ENCODE peak calls at places on chromosome 10, in eight cellular contexts. B is GM23338, W is pancreas, V is hepatocyte, T is transverse colon, M is Peyer's patch, C is colonic mucosa, I is psoas muscle. D is an unnamed sample. For H3K4me1, the result is how much of the 10 kb centered on the place peaks cover.

GRCh38 chr10:125016611-125017202 is 74.8 kb downstream of the ZRANB1 start:
- DNase-seq in B (no peak), W (no peak), V (no peak), T (no peak), M (no peak), C (no peak), I (peak), D (no peak)

GRCh38 chr10:34010891-34011290 is 676.4 kb upstream of the NRP1 start:
- DNase-seq in B (no peak), W (no peak), V (no peak), T (no peak), M (no peak), C (no peak), I (no peak), D (no peak)

GRCh38 chr10:43294241-43294658 is 27.4 kb upstream of the RASGEF1A start:
- DNase-seq in B (no peak), W (no peak), V (no peak), T (no peak), M (no peak), C (no peak), I (no peak), D (peak)

GRCh38 chr10:72612203-72612826 is 13.6 kb downstream of the MICU1 start:
- DNase-seq in B (no peak), W (no peak), V (no peak), T (no peak), M (no peak), C (no peak), I (no peak), D (no peak)

GRCh38 chr10:73218466-73219191 is 28.4 kb downstream of the DNAJC9 start:
- DNase-seq in B (peak), W (no peak), V (peak), T (no peak), M (no peak), C (no peak), I (no peak), D (no peak)

GRCh38 chr10:29569778-29570177 is 65.0 kb downstream of the SVIL start:
- DNase-seq in B (no peak), W (no peak), V (no peak), T (no peak), M (no peak), C (no peak), I (no peak), D (no peak)

GRCh38 chr10:100315603-100316002 is 14.4 kb downstream of the PKD2L1 start:
- DNase-seq in B (no peak), W (no peak), V (no peak), T (no peak), M (no peak), C (no peak), I (no peak), D (no peak)

GRCh38 chr10:36266923-36267322 is 624.8 kb upstream of the FZD8 start:
- DNase-seq in B (no peak), W (no peak), V (no peak), T (no peak), M (no peak), C (no peak), I (no peak), D (no peak)

GRCh38 chr10:79937661-79938226 is 11.2 kb downstream of the SFTPD start:
- DNase-seq in B (no peak), W (no peak), V (no peak), T (no peak), M (no peak), C (no peak), I (no peak), D (no peak)

GRCh38 chr10:72088879-72089585 is 681 bp upstream of the SPOCK2 start:
- DNase-seq in B (peak), W (no peak), V (no peak), T (no peak), M (no peak), C (no peak), I (peak), D (no peak)

GRCh38 chr10:114869500-114869899 is 47.9 kb downstream of the FHIP2A start:
- DNase-seq in B (no peak), W (no peak), V (no peak), T (no peak), M (no peak), C (no peak), I (no peak), D (no peak)

GRCh38 chr10:58157076-58157766 is 110.5 kb downstream of the IPMK start:
- DNase-seq in B (no peak), W (no peak), V (no peak), T (no peak), M (no peak), C (no peak), I (no peak), D (no peak)

GRCh38 chr10:72329290-72330058 is 25.2 kb downstream of the DNAJB12 start:
- DNase-seq in B (no peak), W (no peak), V (peak), T (no peak), M (no peak), C (no peak), I (no peak), D (no peak)

GRCh38 chr10:14736600-14737081 is 38.1 kb downstream of the FAM107B start:
- DNase-seq in B (peak), W (no peak), V (peak), T (no peak), M (no peak), C (no peak), I (no peak), D (no peak)

GRCh38 chr10:6716521-6716920 is 136.4 kb upstream of the PRKCQ start:
- DNase-seq in B (no peak), W (no peak), V (no peak), T (no peak), M (no peak), C (no peak), I (no peak), D (no peak)

GRCh38 chr10:2619472-2619871 is 447.9 kb upstream of the PFKP start:
- DNase-seq in B (peak), W (no peak), V (peak), T (no peak), M (no peak), C (no peak), I (no peak), D (no peak)

GRCh38 chr10:93775330-93775729 is 17.6 kb downstream of the LGI1 start:
- DNase-seq in B (no peak), W (no peak), V (no peak), T (no peak), M (no peak), C (no peak), I (no peak), D (no peak)

GRCh38 chr10:73096041-73096451 is 620 bp downstream of the P4HA1 start:
- DNase-seq in B (peak), W (peak), V (peak), T (peak), M (peak), C (peak), I (peak), D (peak)

GRCh38 chr10:29804025-29804852 is 169.5 kb upstream of the SVIL start:
- DNase-seq in B (no peak), W (no peak), V (peak), T (peak), M (no peak), C (peak), I (peak), D (no peak)

GRCh38 chr10:16521311-16522016 is at the start of gene C1QL3:
- DNase-seq in B (peak), W (peak), V (peak), T (no peak), M (peak), C (no peak), I (no peak), D (no peak)

GRCh38 chr10:31940839-31941653 is 12.4 kb upstream of the ARHGAP12 start:
- DNase-seq in B (no peak), W (no peak), V (peak), T (peak), M (no peak), C (peak), I (peak), D (no peak)

GRCh38 chr10:126199221-126199998 is 188.9 kb downstream of the ADAM12 start:
- DNase-seq in B (no peak), W (no peak), V (peak), T (no peak), M (no peak), C (no peak), I (peak), D (no peak)

GRCh38 chr10:12638103-12638502 is 288.8 kb downstream of the CAMK1D start:
- DNase-seq in B (no peak), W (no peak), V (peak), T (peak), M (peak), C (peak), I (no peak), D (no peak)

GRCh38 chr10:129104266-129105045 is 362.6 kb upstream of the MGMT start:
- DNase-seq in B (no peak), W (no peak), V (no peak), T (no peak), M (no peak), C (no peak), I (no peak), D (no peak)

GRCh38 chr10:30781571-30782542 is 152.3 kb upstream of the LYZL2 start:
- DNase-seq in B (peak), W (no peak), V (no peak), T (no peak), M (no peak), C (no peak), I (no peak), D (no peak)

GRCh38 chr10:43818687-43819086 is 170.0 kb upstream of the ZNF32 start:
- DNase-seq in B (no peak), W (no peak), V (no peak), T (no peak), M (no peak), C (no peak), I (no peak), D (no peak)

GRCh38 chr10:23556727-23557440 is 118.0 kb downstream of the OTUD1 start:
- DNase-seq in B (no peak), W (no peak), V (no peak), T (no peak), M (no peak), C (no peak), I (no peak), D (no peak)

GRCh38 chr10:102801496-102801895 is 35.7 kb downstream of the CYP17A1 start:
- DNase-seq in B (peak), W (no peak), V (no peak), T (no peak), M (no peak), C (no peak), I (no peak), D (no peak)

GRCh38 chr10:14588084-14588937 is 186.4 kb downstream of the FAM107B start:
- DNase-seq in B (no peak), W (no peak), V (peak), T (no peak), M (no peak), C (no peak), I (no peak), D (no peak)

GRCh38 chr10:71085689-71086438 is 126.5 kb upstream of the UNC5B start:
- DNase-seq in B (peak), W (peak), V (peak), T (peak), M (no peak), C (peak), I (no peak), D (no peak)

GRCh38 chr10:132487241-132488135 is 50.1 kb upstream of the INPP5A start:
- DNase-seq in B (no peak), W (no peak), V (no peak), T (no peak), M (peak), C (no peak), I (no peak), D (no peak)

GRCh38 chr10:4656576-4657194 is 169.3 kb upstream of the AKR1E2 start:
- DNase-seq in B (peak), W (no peak), V (peak), T (peak), M (no peak), C (peak), I (peak), D (peak)

GRCh38 chr10:4658777-4659176 is 167.2 kb upstream of the AKR1E2 start:
- DNase-seq in B (no peak), W (no peak), V (no peak), T (no peak), M (no peak), C (no peak), I (no peak), D (no peak)

GRCh38 chr10:4663162-4663992 is 162.6 kb upstream of the AKR1E2 start:
- DNase-seq in B (peak), W (no peak), V (peak), T (peak), M (no peak), C (peak), I (peak), D (no peak)

GRCh38 chr10:4661572-4662255 is 164.3 kb upstream of the AKR1E2 start:
- DNase-seq in B (no peak), W (no peak), V (peak), T (peak), M (peak), C (peak), I (peak), D (no peak)

DNA sequence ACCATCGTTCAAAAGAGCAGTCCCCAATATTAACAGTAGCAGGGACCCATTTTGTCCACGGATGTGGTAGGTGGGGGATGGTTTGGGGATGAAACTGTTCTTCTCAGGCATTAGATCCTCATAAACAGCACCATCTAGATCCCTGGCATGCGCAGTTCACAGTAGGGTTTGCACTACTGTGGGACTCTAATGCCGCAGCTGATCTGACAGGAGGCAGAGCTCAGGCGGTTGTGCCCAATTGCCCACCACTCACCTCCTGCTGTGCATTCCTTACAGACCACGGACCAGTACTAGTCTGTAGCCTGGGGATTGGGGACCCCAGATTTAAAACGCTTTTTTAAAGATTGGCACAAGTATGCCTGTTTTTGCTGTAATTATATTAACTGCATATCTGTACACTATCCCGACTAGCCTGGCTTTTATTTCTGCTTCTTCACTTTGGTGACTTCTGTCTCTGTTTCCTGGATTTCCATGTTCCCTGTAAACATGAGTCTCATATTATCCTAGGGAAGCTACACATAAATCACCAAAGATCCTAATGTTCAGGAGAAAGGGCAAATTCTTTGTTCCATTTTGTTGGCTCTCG is 163.3 kb upstream of the AKR1E2 start:
- DNase-seq in B (no peak), W (no peak), V (no peak), T (no peak), M (no peak), C (no peak), I (peak), D (no peak)
- H3K4me1 ChIP-seq in B (under half), W (under half), V (under half), T (under half), M (under half), C (under half), I (under half), D (under half)

GRCh38 chr10:123893651-123894050 is 2.0 kb upstream of the CPXM2 start:
- DNase-seq in B (no peak), W (no peak), V (no peak), T (no peak), M (no peak), C (no peak), I (no peak), D (no peak)

GRCh38 chr10:123890761-123891146 is 853 bp downstream of the CPXM2 start:
- DNase-seq in B (no peak), W (no peak), V (no peak), T (no peak), M (no peak), C (no peak), I (no peak), D (no peak)

GRCh38 chr10:123890246-123890645 is 1.4 kb downstream of the CPXM2 start:
- DNase-seq in B (no peak), W (no peak), V (no peak), T (no peak), M (no peak), C (no peak), I (no peak), D (no peak)

GRCh38 chr10:123889821-123890220 is 1.8 kb downstream of the CPXM2 start:
- DNase-seq in B (no peak), W (no peak), V (no peak), T (no peak), M (no peak), C (no peak), I (no peak), D (no peak)

GRCh38 chr10:123891147-123892011 is at the start of gene CPXM2:
- DNase-seq in B (peak), W (no peak), V (peak), T (no peak), M (no peak), C (peak), I (peak), D (no peak)
- H3K4me3 ChIP-seq in B (peak), W (no peak), V (no peak), T (peak), M (peak), C (peak), I (peak), D (no peak)

DNA sequence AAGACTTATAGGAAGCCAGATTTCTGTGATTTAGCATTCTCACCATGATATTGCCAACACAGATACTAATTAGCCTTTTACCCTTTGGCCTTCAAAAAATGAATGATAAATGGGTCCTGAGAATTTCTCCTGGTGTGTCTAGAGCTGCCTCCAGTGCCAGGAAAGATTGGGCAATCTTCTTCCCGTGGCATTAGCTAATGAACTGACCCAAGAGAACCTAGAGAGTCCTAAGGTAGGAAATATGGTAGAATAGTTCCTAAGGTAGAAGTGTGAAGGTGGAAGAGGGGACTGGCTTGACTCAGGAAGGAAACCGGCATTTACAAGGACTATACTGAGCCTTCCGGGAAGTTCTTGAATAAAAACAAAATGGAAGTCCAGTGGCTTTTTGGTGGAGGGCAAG is 133.1 kb downstream of the GFRA1 start:
- DNase-seq in B (no peak), W (no peak), V (no peak), T (no peak), M (no peak), C (no peak), I (no peak), D (no peak)
- H3K4me1 ChIP-seq in B (under half), W (under half), V (under half), T (under half), M (under half), C (under half), I (under half), D (under half)

DNA sequence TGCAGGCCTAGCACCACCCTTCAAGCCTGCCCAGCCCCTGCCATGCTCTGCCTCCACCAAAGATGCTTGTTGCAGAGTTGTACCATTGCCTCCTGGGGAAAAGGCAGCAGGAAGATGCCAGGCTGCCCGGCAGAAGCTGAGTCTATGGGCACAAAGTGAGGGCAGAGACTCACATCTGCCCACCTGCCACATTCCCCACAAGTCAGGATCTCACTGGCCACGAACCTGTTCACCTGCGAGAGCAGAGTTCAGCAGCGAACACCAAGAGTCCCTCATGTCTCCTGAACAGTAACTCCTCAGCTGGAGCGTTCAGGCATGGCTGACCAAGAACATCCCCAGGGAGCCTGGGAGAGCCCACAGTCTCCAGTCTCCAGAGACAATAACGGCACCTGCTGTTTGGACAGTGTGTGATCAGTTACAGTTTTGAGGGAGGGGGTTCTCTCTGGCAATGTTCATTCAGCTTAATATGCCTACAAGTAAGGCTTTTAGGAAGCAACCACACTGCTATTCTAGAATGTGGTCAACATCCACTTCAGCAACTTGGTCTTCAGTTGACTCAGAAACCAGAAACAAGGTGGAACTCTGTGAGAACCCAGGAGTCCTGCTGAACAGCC is 78.5 kb downstream of the GRID1 start:
- DNase-seq in B (no peak), W (no peak), V (no peak), T (no peak), M (no peak), C (peak), I (no peak), D (no peak)
- H3K4me3 ChIP-seq in B (no peak), W (no peak), V (no peak), T (no peak), M (no peak), C (no peak), I (no peak), D (no peak)

DNA sequence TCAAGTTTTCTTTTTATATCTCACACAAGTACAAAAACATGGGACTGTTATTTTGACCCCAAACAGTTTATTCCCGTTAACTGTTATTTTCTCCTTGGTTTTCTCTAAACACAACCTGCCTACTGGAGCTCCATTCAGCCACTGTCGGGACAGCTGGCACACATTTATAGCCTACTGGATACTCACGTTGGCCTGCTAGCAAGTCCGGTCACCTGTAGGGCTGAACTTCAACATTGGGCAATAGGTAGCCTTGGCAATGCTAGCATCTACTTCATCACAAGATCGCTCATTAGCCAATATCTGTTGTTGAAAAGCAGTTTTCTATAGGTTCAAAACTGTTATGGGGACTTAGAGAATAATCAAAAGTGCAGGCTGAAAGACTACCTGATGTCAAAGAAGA is 32.3 kb downstream of the RHOBTB1 start:
- DNase-seq in B (no peak), W (no peak), V (no peak), T (no peak), M (no peak), C (no peak), I (no peak), D (no peak)
- H3K4me1 ChIP-seq in B (under half), W (under half), V (under half), T (under half), M (under half), C (under half), I (half or more), D (under half)